ENCODE peak calls at places on chromosomes 3 and 15, in four cellular contexts. L is iris pigment epithelial cell; T is EL; I is CD4-positive, alpha-beta T cell. G is an unnamed sample.

GRCh38 chr15:99095626-99096025 is 9.3 kb upstream of the SYNM start:
- DNase-seq in L (no peak), T (no peak), I (no peak), G (no peak)

GRCh38 chr3:106333911-106334618 is 465.3 kb upstream of the CBLB start:
- DNase-seq in L (peak; percentile 93), T (peak; percentile 60), I (no peak), G (peak; percentile 60)

GRCh38 chr3:124818398-124819150 is 68.6 kb downstream of the ITGB5 start:
- DNase-seq in L (peak; percentile 89), T (no peak), I (no peak), G (peak; percentile 47)

GRCh38 chr3:151838574-151839312 is 24.8 kb downstream of the AADAC start:
- DNase-seq in L (peak; percentile 86), T (peak; percentile 80), I (peak; percentile 2), G (peak; percentile 86)

GRCh38 chr15:92273732-92274131 is 119.9 kb upstream of the ST8SIA2 start:
- DNase-seq in L (no peak), T (no peak), I (no peak), G (no peak)

GRCh38 chr15:82135645-82136044 is 89.8 kb upstream of the MEX3B start:
- DNase-seq in L (peak; percentile 78), T (peak; percentile 49), I (no peak), G (peak; percentile 56)

GRCh38 chr3:2097641-2098191 is 950 bp upstream of the CNTN4 start:
- DNase-seq in L (peak; percentile 36), T (no peak), I (no peak), G (no peak)

GRCh38 chr3:169304716-169305115 is 358.8 kb downstream of the MECOM start:
- DNase-seq in L (no peak), T (no peak), I (no peak), G (no peak)

GRCh38 chr3:39727415-39727814 is 82.0 kb upstream of the MYRIP start:
- DNase-seq in L (no peak), T (no peak), I (no peak), G (no peak)

GRCh38 chr15:78077053-78077859 is at the start of gene TBC1D2B:
- DNase-seq in L (no peak), T (peak; percentile 59), I (peak; percentile 46), G (peak; percentile 61)